ENCODE peak calls at places on chromosomes 13 and 19, in four cellular contexts. R is A549, I is hepatocyte, O is PC-3. J is an unnamed sample.

GRCh38 chr19:996051-996838 is 4.0 kb upstream of the GRIN3B start:
- DNase-seq in R (no peak), I (peak), O (peak), J (peak)

GRCh38 chr13:45751882-45752281 is 49.8 kb downstream of the CBY2 start:
- DNase-seq in R (no peak), O (no peak), I (no peak), J (no peak)

GRCh38 chr13:110422913-110423688 is 116.0 kb downstream of the COL4A2 start:
- DNase-seq in O (no peak), I (no peak), R (no peak), J (no peak)

GRCh38 chr19:13023666-13024065 is 28.4 kb downstream of the NFIX start:
- DNase-seq in I (no peak), O (peak), R (no peak), J (no peak)

GRCh38 chr13:75935805-75936204 is 299.7 kb downstream of the LMO7 start:
- DNase-seq in R (no peak), I (no peak), O (no peak), J (no peak)

GRCh38 chr13:27533155-27533643 is 82.8 kb upstream of the MTIF3 start:
- DNase-seq in O (peak), I (peak), R (peak), J (peak)

GRCh38 chr19:13063461-13064091 is 39.1 kb downstream of the LYL1 start:
- DNase-seq in I (no peak), R (no peak), O (no peak), J (no peak)

GRCh38 chr19:8028951-8029491 is 23.5 kb upstream of the CCL25 start:
- DNase-seq in R (no peak), I (peak), O (no peak), J (peak)

GRCh38 chr19:30036154-30037129 is 94.4 kb downstream of the URI1 start:
- DNase-seq in R (no peak), I (no peak), O (no peak), J (no peak)

GRCh38 chr13:90055121-90055520 is 1292.4 kb upstream of the MIR17HG start:
- DNase-seq in I (no peak), R (no peak), O (peak), J (no peak)

GRCh38 chr19:55930996-55931515 is 1.1 kb downstream of the NLRP13 start:
- DNase-seq in R (no peak), I (no peak), O (no peak), J (no peak)

GRCh38 chr19:50649433-50650391 is at the start of gene C19orf81:
- DNase-seq in I (no peak), O (peak), R (peak), J (no peak)

GRCh38 chr19:7263066-7263465 is 31.1 kb downstream of the INSR start:
- DNase-seq in I (no peak), R (no peak), O (no peak), J (no peak)

GRCh38 chr19:22733691-22734090 is 50.3 kb downstream of the ZNF99 start:
- DNase-seq in R (no peak), O (no peak), I (no peak), J (no peak)

GRCh38 chr19:44722131-44723121 is 23.5 kb downstream of the CEACAM16 start:
- DNase-seq in R (no peak), I (no peak), O (no peak), J (no peak)

GRCh38 chr13:66405908-66406802 is 824.0 kb downstream of the PCDH9 start:
- DNase-seq in R (no peak), I (peak), O (peak), J (no peak)

DNA sequence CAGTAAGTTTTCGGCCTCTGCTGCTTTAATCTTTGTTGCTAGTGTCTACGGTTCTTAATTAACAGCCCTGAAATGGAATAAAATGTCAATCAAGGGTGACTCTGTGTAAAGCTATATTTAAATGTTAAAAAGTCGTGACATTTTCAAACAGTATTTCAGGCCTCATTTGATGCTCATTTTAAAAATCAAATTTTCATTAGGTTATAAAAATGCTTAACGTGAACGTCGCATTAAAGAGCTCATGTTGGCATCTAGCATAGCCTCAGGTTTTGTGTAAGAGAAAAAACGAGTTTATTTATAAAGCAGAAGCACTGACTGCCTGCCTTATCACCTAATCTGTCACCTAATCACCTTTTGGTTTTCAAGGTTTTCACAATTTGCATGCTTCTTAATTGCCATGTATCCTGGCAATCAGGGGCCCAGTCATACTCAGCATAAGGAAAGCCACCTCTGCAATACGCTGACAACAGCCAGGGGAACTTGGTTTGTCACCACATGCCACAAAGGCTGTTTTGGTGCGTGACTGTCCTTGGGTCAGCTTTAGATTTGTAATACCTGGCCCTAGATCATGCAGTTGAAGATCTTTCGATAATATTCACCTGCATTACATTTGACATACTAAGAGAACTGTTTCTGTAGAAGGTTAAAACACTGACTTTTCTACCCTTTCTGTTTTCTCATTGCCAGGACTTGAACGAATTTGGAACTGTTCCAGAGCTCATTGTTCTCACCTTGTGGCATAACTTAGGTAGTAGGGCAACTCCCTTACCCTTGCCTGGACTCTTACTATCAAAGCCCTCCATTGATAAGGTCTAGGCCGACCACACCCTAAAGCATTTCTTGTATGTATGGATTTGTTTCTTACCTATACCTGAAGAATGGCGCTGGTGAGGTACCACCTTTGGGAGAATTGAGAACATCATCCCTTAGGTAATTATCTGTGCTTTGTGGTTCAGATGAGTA is 112.5 kb downstream of the TEX26 start:
- DNase-seq in R (no peak), O (peak), I (no peak), J (no peak)
- TF ChIP-seq CTCF in R (no peak), O (peak), I (no peak), J (peak)

GRCh38 chr19:10815007-10815531 is 20.9 kb downstream of the TMED1 start:
- DNase-seq in I (no peak), R (no peak), O (no peak), J (no peak)

GRCh38 chr19:10812196-10812595 is 23.8 kb downstream of the TMED1 start:
- DNase-seq in I (peak), O (no peak), R (no peak), J (no peak)

GRCh38 chr19:10811391-10812111 is 24.5 kb downstream of the TMED1 start:
- DNase-seq in I (peak), R (no peak), O (no peak), J (no peak)

GRCh38 chr19:10815969-10816635 is 19.9 kb downstream of the TMED1 start:
- DNase-seq in R (no peak), I (peak), O (no peak), J (no peak)

DNA sequence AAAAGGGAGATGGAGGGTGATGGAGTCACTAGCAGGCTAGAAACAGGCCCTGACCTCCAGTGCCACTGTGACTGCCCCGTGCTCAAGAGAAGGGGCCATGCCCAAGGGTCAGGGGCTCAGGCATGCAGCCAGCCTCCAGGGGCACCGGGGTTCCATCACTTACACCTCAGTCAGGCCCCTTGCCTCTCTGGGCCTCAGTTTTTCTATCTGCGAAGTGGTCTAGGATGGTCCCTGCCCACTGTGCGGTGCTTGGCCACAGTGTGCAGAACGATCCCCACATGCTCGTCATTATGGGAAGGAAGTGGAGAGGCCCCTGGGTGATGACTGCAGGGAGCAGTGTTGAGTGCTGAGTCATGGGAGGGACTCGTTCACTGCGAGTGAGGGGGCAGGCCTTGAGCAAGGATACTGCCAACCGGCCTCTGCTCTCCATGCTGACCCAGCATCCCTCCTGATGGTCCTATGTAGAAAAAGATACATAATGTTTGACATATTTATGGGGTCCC is 23.1 kb downstream of the TMED1 start:
- DNase-seq in I (peak), R (peak), O (peak), J (no peak)
- TF ChIP-seq CTCF in I (no peak), R (no peak), O (no peak), J (no peak)

GRCh38 chr13:37959284-37959683 is 89.7 kb upstream of the TRPC4 start:
- DNase-seq in R (no peak), I (no peak), O (no peak), J (no peak)

GRCh38 chr13:37956536-37956935 is 87.0 kb upstream of the TRPC4 start:
- DNase-seq in I (no peak), O (peak), R (no peak), J (no peak)

GRCh38 chr13:37966266-37966665 is 96.7 kb upstream of the TRPC4 start:
- DNase-seq in O (peak), I (no peak), R (no peak), J (no peak)

GRCh38 chr13:37960427-37960826 is 90.9 kb upstream of the TRPC4 start:
- DNase-seq in O (peak), I (no peak), R (no peak), J (no peak)
- TF ChIP-seq CTCF in O (peak), I (peak), R (peak), J (peak)

DNA sequence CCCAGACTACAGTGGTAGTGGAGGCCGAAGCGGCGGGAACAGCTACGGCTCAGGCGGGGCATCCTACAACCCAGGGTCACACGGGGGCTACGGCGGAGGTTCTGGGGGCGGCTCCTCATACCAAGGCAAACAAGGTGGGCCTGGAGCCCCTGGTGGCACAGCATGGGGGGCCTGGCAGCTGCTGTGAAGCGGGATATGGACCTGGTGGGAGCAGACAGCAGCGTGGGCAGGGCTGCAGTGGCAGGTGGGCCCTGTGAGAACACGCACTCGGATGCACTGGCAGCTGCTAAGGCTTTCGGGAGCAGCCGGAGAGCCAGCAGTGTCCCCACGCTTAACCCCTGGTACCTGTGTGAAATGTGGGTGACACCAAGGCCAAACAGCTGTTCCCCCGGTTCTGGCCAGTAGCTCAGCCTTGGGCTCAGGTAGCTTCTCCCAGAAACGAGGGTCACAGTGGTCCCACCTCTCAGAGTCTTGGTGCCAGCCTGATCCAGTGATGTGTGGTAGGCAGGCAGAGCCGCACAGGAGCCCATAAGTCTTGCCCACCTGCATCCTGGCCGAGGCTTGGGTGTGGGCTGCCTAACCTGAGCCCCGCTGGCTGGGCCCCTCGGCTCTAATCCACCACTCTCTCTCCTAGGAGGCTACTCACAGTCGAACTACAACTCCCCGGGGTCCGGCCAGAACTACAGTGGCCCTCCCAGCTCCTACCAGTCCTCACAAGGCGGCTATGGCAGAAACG is 12.5 kb upstream of the QTRT1 start:
- DNase-seq in I (no peak), R (no peak), O (no peak), J (no peak)
- TF ChIP-seq CTCF in I (no peak), R (no peak), O (no peak), J (no peak)

GRCh38 chr19:38224014-38224862 is at the start of gene DPF1:
- DNase-seq in I (peak), R (peak), O (peak), J (peak)
- TF ChIP-seq CTCF in I (peak), R (peak), O (peak), J (peak)

GRCh38 chr19:19320362-19321142 is at the start of the genes MAU2 and SUGP1:
- DNase-seq in R (peak), O (peak), I (peak), J (peak)
- TF ChIP-seq CTCF in R (no peak), O (no peak), I (peak), J (no peak)

J was measured in glutamatergic neuron.